ENCODE peak calls at places on chromosome 21, in eight cellular contexts. X is left ventricle myocardium inferior, U is activated T-cell treated with anti-CD3 and anti-CD28 coated beads for 4 hours, Q is mucosa of gallbladder, P is GM03348, Z is HTR-8/SVneo, C is NCI-H2081, B is HAP-1. J is an unnamed sample.

GRCh38 chr21:41965045-41965444 is 11.2 kb upstream of the C2CD2 start:
- DNase-seq in X (no peak), U (no peak), Q (no peak), P (no peak), Z (no peak), C (no peak), B (no peak), J (no peak)

GRCh38 chr21:28633803-28634572 is 358.7 kb downstream of the LTN1 start:
- DNase-seq in X (peak), U (no peak), Q (no peak), P (peak), Z (no peak), C (no peak), B (no peak), J (no peak)

GRCh38 chr21:35400233-35400939 is 351.3 kb upstream of the RUNX1 start:
- DNase-seq in X (no peak), U (peak), Q (peak), P (peak), Z (peak), C (peak), B (no peak), J (no peak)

GRCh38 chr21:18840239-18840638 is 436.7 kb upstream of the TMPRSS15 start:
- DNase-seq in X (no peak), U (no peak), Q (no peak), P (no peak), Z (no peak), C (no peak), B (peak), J (no peak)

GRCh38 chr21:38477241-38477640 is 21.0 kb downstream of the ERG start:
- DNase-seq in X (no peak), U (no peak), Q (no peak), P (no peak), Z (no peak), C (no peak), B (no peak), J (no peak)

GRCh38 chr21:43188712-43189151 is 19.9 kb downstream of the CRYAA start:
- DNase-seq in X (no peak), U (no peak), Q (peak), P (no peak), Z (no peak), C (peak), B (no peak), J (peak)

GRCh38 chr21:43361493-43362296 is 65.2 kb downstream of the SIK1 start:
- DNase-seq in X (peak), U (peak), Q (peak), P (no peak), Z (no peak), C (no peak), B (no peak), J (peak)

GRCh38 chr21:37249112-37249904 is 17.8 kb downstream of the VPS26C start:
- DNase-seq in X (no peak), U (no peak), Q (no peak), P (no peak), Z (no peak), C (no peak), B (no peak), J (no peak)

GRCh38 chr21:29196664-29197052 is 66.2 kb downstream of the MAP3K7CL start:
- DNase-seq in X (no peak), U (no peak), Q (no peak), P (no peak), Z (no peak), C (no peak), B (no peak), J (no peak)

GRCh38 chr21:39003982-39004775 is 179.1 kb downstream of the PSMG1 start:
- DNase-seq in X (no peak), U (no peak), Q (no peak), P (peak), Z (no peak), C (no peak), B (no peak), J (no peak)

GRCh38 chr21:44382536-44382935 is 29.1 kb downstream of the TRPM2 start:
- DNase-seq in X (no peak), U (no peak), Q (no peak), P (no peak), Z (no peak), C (no peak), B (no peak), J (peak)

GRCh38 chr21:41752231-41752681 is 14.6 kb downstream of the RIPK4 start:
- DNase-seq in X (no peak), U (no peak), Q (no peak), P (peak), Z (peak), C (no peak), B (no peak), J (peak)

GRCh38 chr21:31173881-31174555 is 135.7 kb upstream of the KRTAP19-8 start:
- DNase-seq in X (peak), U (peak), Q (peak), P (peak), Z (no peak), C (no peak), B (peak), J (no peak)

GRCh38 chr21:38843806-38844479 is 38.2 kb downstream of the ETS2 start:
- DNase-seq in X (no peak), U (no peak), Q (no peak), P (peak), Z (no peak), C (no peak), B (no peak), J (no peak)

GRCh38 chr21:39000496-39000895 is 182.8 kb downstream of the PSMG1 start:
- DNase-seq in X (no peak), U (no peak), Q (no peak), P (no peak), Z (no peak), C (no peak), B (no peak), J (peak)

GRCh38 chr21:44930543-44930981 is 9.3 kb upstream of the SLX9 start:
- DNase-seq in X (peak), U (peak), Q (no peak), P (peak), Z (no peak), C (no peak), B (no peak), J (peak)

GRCh38 chr21:41620982-41621381 is 113.0 kb upstream of the TMPRSS2 start:
- DNase-seq in X (no peak), U (no peak), Q (no peak), P (peak), Z (no peak), C (no peak), B (no peak), J (no peak)

GRCh38 chr21:26809745-26810144 is 35.5 kb downstream of the ADAMTS1 start:
- DNase-seq in X (no peak), U (no peak), Q (no peak), P (no peak), Z (no peak), C (no peak), B (no peak), J (no peak)

GRCh38 chr21:41121785-41122415 is 46.1 kb upstream of the BACE2 start:
- DNase-seq in X (peak), U (peak), Q (peak), P (peak), Z (peak), C (peak), B (peak), J (peak)

GRCh38 chr21:45293214-45293725 is 5.6 kb upstream of the POFUT2 start:
- DNase-seq in X (no peak), U (no peak), Q (peak), P (no peak), Z (no peak), C (no peak), B (no peak), J (peak)

GRCh38 chr21:26207021-26207420 is 36.5 kb upstream of the APP start:
- DNase-seq in X (no peak), U (no peak), Q (no peak), P (no peak), Z (no peak), C (no peak), B (no peak), J (no peak)

GRCh38 chr21:40254540-40255455 is 387.6 kb downstream of the PCP4 start:
- DNase-seq in X (no peak), U (no peak), Q (no peak), P (no peak), Z (no peak), C (no peak), B (no peak), J (no peak)

GRCh38 chr21:15015622-15016471 is 49.0 kb downstream of the NRIP1 start:
- DNase-seq in X (no peak), U (no peak), Q (no peak), P (peak), Z (peak), C (no peak), B (no peak), J (no peak)

GRCh38 chr21:36080386-36080785 is 10.6 kb downstream of the CBR1 start:
- DNase-seq in X (no peak), U (no peak), Q (no peak), P (no peak), Z (no peak), C (no peak), B (no peak), J (no peak)

GRCh38 chr21:41899431-41900202 is 20.5 kb upstream of the PRDM15 start:
- DNase-seq in X (no peak), U (peak), Q (no peak), P (no peak), Z (no peak), C (no peak), B (no peak), J (no peak)

GRCh38 chr21:37868446-37868845 is 47.8 kb downstream of the KCNJ6 start:
- DNase-seq in X (no peak), U (no peak), Q (no peak), P (no peak), Z (no peak), C (no peak), B (no peak), J (no peak)

J was measured in kidney.